ENCODE peak calls at places on chromosomes 16 and 17, in six cellular contexts. Z is prostate gland, E is AG04450, W is thoracic aorta, P is brain microvascular endothelial cell, X is thyroid gland. A is an unnamed sample. For H3K27me3, the result is how much of the 10 kb centered on the place peaks cover.

GRCh38 chr16:65301029-65301428 is 179.2 kb upstream of the CDH11 start:
- DNase-seq in Z (no peak), E (no peak), W (no peak), P (no peak), X (no peak), A (no peak)

GRCh38 chr16:52191533-52192134 is 355.3 kb downstream of the TOX3 start:
- DNase-seq in Z (peak), E (peak), W (no peak), P (peak), X (peak), A (peak)

GRCh38 chr17:74176546-74177001 is 26.9 kb upstream of the RPL38 start:
- DNase-seq in Z (peak), E (no peak), W (no peak), P (peak), X (peak), A (no peak)

GRCh38 chr17:62630365-62631085 is 3.1 kb downstream of the MRC2 start:
- DNase-seq in Z (no peak), E (no peak), W (no peak), P (no peak), X (no peak), A (no peak)

GRCh38 chr17:73503560-73503959 is 140.7 kb downstream of the SDK2 start:
- DNase-seq in Z (no peak), E (no peak), W (no peak), P (no peak), X (no peak), A (no peak)

GRCh38 chr16:59635674-59636073 is 901.6 kb upstream of the GOT2 start:
- DNase-seq in Z (no peak), E (no peak), W (no peak), P (peak), X (no peak), A (peak)

GRCh38 chr17:933168-934083 is 46.1 kb downstream of the NXN start:
- DNase-seq in Z (peak), E (peak), W (no peak), P (peak), X (peak), A (peak)

GRCh38 chr17:67171560-67171959 is 73.4 kb downstream of the HELZ start:
- DNase-seq in Z (no peak), E (no peak), W (no peak), P (no peak), X (no peak), A (no peak)

GRCh38 chr17:37176683-37177082 is 199.1 kb upstream of the C17orf78 start:
- DNase-seq in Z (no peak), E (no peak), W (no peak), P (peak), X (no peak), A (no peak)

GRCh38 chr17:38509772-38510423 is 81.6 kb downstream of the ARHGAP23 start:
- DNase-seq in Z (no peak), E (no peak), W (no peak), P (no peak), X (no peak), A (no peak)

GRCh38 chr16:54929090-54930033 is 1.3 kb upstream of the IRX5 start:
- DNase-seq in Z (peak), E (peak), W (peak), P (peak), X (peak), A (peak)

GRCh38 chr16:83717814-83718213 is 90.0 kb upstream of the HSBP1 start:
- DNase-seq in Z (no peak), E (no peak), W (no peak), P (peak), X (no peak), A (peak)

GRCh38 chr17:81239714-81240555 is 817 bp downstream of the NDUFAF8 start:
- DNase-seq in Z (no peak), E (no peak), W (no peak), P (no peak), X (no peak), A (no peak)

GRCh38 chr16:47977802-47978201 is 178.0 kb downstream of the ABCC12 start:
- DNase-seq in Z (no peak), E (no peak), W (no peak), P (no peak), X (no peak), A (no peak)

GRCh38 chr16:53803451-53803850 is 99.5 kb downstream of the FTO start:
- DNase-seq in Z (no peak), E (no peak), W (no peak), P (no peak), X (no peak), A (no peak)

GRCh38 chr17:78369791-78370381 is 8.6 kb upstream of the PGS1 start:
- DNase-seq in Z (no peak), E (no peak), W (no peak), P (no peak), X (no peak), A (no peak)

GRCh38 chr16:46882304-46882939 is 1.7 kb upstream of the GPT2 start:
- DNase-seq in Z (no peak), E (no peak), W (no peak), P (no peak), X (no peak), A (no peak)
- TF ChIP-seq CTCF in Z (no peak), E (no peak), W (no peak), P (no peak), X (no peak), A (no peak)

GRCh38 chr17:50168319-50168718 is 2.5 kb downstream of the SGCA start:
- DNase-seq in Z (no peak), E (no peak), W (no peak), P (no peak), X (no peak), A (no peak)

GRCh38 chr17:50167371-50167770 is 1.6 kb downstream of the SGCA start:
- DNase-seq in Z (no peak), E (no peak), W (no peak), P (no peak), X (no peak), A (no peak)

GRCh38 chr17:50170662-50171370 is 5.0 kb downstream of the SGCA start:
- DNase-seq in Z (no peak), E (no peak), W (no peak), P (no peak), X (no peak), A (no peak)

GRCh38 chr17:50169881-50170459 is 4.2 kb downstream of the SGCA start:
- DNase-seq in Z (no peak), E (no peak), W (no peak), P (no peak), X (no peak), A (no peak)

GRCh38 chr17:50169121-50169764 is 3.4 kb downstream of the SGCA start:
- DNase-seq in Z (no peak), E (no peak), W (no peak), P (no peak), X (peak), A (no peak)
- H3K4me3 ChIP-seq in Z (no peak), E (no peak), W (no peak), P (no peak), X (no peak), A (no peak)

GRCh38 chr17:82374626-82375331 is 3.2 kb downstream of the UTS2R start:
- DNase-seq in Z (no peak), E (no peak), W (no peak), P (no peak), X (no peak), A (no peak)
- H3K27me3 ChIP-seq in Z (under half), E (half or more), W (under half), P (under half), X (under half), A (under half)

DNA sequence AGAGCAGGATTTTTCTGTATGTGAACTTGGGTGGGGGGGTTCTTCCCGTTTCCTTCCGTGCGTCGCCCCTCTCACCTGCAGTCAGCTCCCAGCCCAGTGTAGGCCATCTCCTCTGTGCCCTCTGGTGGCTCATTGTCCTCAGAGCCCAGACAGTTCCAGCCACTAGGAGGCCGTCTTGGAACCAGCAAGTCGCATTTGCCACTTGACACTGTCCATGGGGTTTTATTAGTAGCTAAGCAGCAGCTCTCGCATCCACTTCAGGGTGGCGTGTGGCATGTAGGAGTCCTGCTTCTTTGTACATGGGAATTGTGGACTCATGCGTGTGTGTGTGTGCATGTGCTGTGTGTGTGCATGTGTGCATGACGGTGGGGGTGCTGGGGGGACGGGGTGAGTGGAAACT is 74.0 kb downstream of the SEC14L1 start:
- DNase-seq in Z (no peak), E (no peak), W (no peak), P (peak), X (peak), A (no peak)
- TF ChIP-seq CTCF in Z (peak), E (peak), W (peak), P (peak), X (peak), A (peak)

A was measured in BJ.